ENCODE peak calls at places on chromosomes 13 and 19, in four cellular contexts. One of them, this sample, is unnamed.

GRCh38 chr13:33194820-33195692 is 90.5 kb downstream of the STARD13 start:
- DNase-seq in neural crest cell: no peak
- DNase-seq in stimulated activated CD4-positive, alpha-beta T cell treated with anti-CD3 and anti-CD28 coated beads, Interleukin-4, amount 100 ng/mL, for 48 hours: no peak
- DNase-seq in cerebellum: no peak
- DNase-seq in this sample: no peak

GRCh38 chr13:42985312-42986175 is 6.5 kb downstream of the EPSTI1 start:
- DNase-seq in cerebellum: no peak
- DNase-seq in neural crest cell: no peak
- DNase-seq in stimulated activated CD4-positive, alpha-beta T cell treated with anti-CD3 and anti-CD28 coated beads, Interleukin-4, amount 100 ng/mL, for 48 hours: no peak
- DNase-seq in this sample: no peak

GRCh38 chr13:46109451-46109850 is 4.6 kb upstream of the CPB2 start:
- DNase-seq in cerebellum: no peak
- DNase-seq in neural crest cell: peak; percentile 25
- DNase-seq in stimulated activated CD4-positive, alpha-beta T cell treated with anti-CD3 and anti-CD28 coated beads, Interleukin-4, amount 100 ng/mL, for 48 hours: no peak
- DNase-seq in this sample: no peak

GRCh38 chr19:45952691-45953505 is 20.8 kb downstream of the NOVA2 start:
- DNase-seq in neural crest cell: peak; percentile 66
- DNase-seq in stimulated activated CD4-positive, alpha-beta T cell treated with anti-CD3 and anti-CD28 coated beads, Interleukin-4, amount 100 ng/mL, for 48 hours: peak; percentile 42
- DNase-seq in cerebellum: no peak
- DNase-seq in this sample: peak; percentile 16

GRCh38 chr19:35266149-35266903 is 2.4 kb upstream of the USF2 start:
- DNase-seq in cerebellum: no peak
- DNase-seq in neural crest cell: no peak
- DNase-seq in stimulated activated CD4-positive, alpha-beta T cell treated with anti-CD3 and anti-CD28 coated beads, Interleukin-4, amount 100 ng/mL, for 48 hours: no peak
- DNase-seq in this sample: no peak

GRCh38 chr13:33348366-33348765 is 62.8 kb upstream of the STARD13 start:
- DNase-seq in stimulated activated CD4-positive, alpha-beta T cell treated with anti-CD3 and anti-CD28 coated beads, Interleukin-4, amount 100 ng/mL, for 48 hours: no peak
- DNase-seq in neural crest cell: no peak
- DNase-seq in cerebellum: no peak
- DNase-seq in this sample: no peak

GRCh38 chr13:23889598-23890224 is 511 bp upstream of the MIPEP start:
- DNase-seq in stimulated activated CD4-positive, alpha-beta T cell treated with anti-CD3 and anti-CD28 coated beads, Interleukin-4, amount 100 ng/mL, for 48 hours: no peak
- DNase-seq in neural crest cell: no peak
- DNase-seq in cerebellum: peak; percentile 7
- DNase-seq in this sample: no peak

GRCh38 chr19:44590245-44591059 is 22.9 kb upstream of the IGSF23 start:
- DNase-seq in neural crest cell: no peak
- DNase-seq in stimulated activated CD4-positive, alpha-beta T cell treated with anti-CD3 and anti-CD28 coated beads, Interleukin-4, amount 100 ng/mL, for 48 hours: no peak
- DNase-seq in cerebellum: no peak
- DNase-seq in this sample: no peak

GRCh38 chr13:67366533-67366932 is 136.4 kb upstream of the PCDH9 start:
- DNase-seq in cerebellum: no peak
- DNase-seq in neural crest cell: no peak
- DNase-seq in stimulated activated CD4-positive, alpha-beta T cell treated with anti-CD3 and anti-CD28 coated beads, Interleukin-4, amount 100 ng/mL, for 48 hours: no peak
- DNase-seq in this sample: no peak

GRCh38 chr19:58543826-58544590 is at the start of gene TRIM28:
- DNase-seq in stimulated activated CD4-positive, alpha-beta T cell treated with anti-CD3 and anti-CD28 coated beads, Interleukin-4, amount 100 ng/mL, for 48 hours: peak; percentile 100
- DNase-seq in cerebellum: peak; percentile 99
- DNase-seq in neural crest cell: peak; percentile 99
- DNase-seq in this sample: no peak

GRCh38 chr13:38905081-38905480 is 85.5 kb downstream of the STOML3 start:
- DNase-seq in stimulated activated CD4-positive, alpha-beta T cell treated with anti-CD3 and anti-CD28 coated beads, Interleukin-4, amount 100 ng/mL, for 48 hours: no peak
- DNase-seq in cerebellum: no peak
- DNase-seq in neural crest cell: no peak
- DNase-seq in this sample: no peak

GRCh38 chr13:98171806-98172569 is 5.1 kb downstream of the RNF113B start:
- DNase-seq in stimulated activated CD4-positive, alpha-beta T cell treated with anti-CD3 and anti-CD28 coated beads, Interleukin-4, amount 100 ng/mL, for 48 hours: no peak
- DNase-seq in cerebellum: peak; percentile 67
- DNase-seq in neural crest cell: no peak
- DNase-seq in this sample: no peak

GRCh38 chr19:45499196-45500180 is 1.2 kb downstream of the PPM1N start:
- DNase-seq in cerebellum: no peak
- DNase-seq in neural crest cell: peak; percentile 23
- DNase-seq in stimulated activated CD4-positive, alpha-beta T cell treated with anti-CD3 and anti-CD28 coated beads, Interleukin-4, amount 100 ng/mL, for 48 hours: peak; percentile 70
- DNase-seq in this sample: peak; percentile 28

GRCh38 chr19:46713781-46714522 is 3.0 kb downstream of the PRKD2 start:
- DNase-seq in neural crest cell: peak; percentile 50
- DNase-seq in stimulated activated CD4-positive, alpha-beta T cell treated with anti-CD3 and anti-CD28 coated beads, Interleukin-4, amount 100 ng/mL, for 48 hours: peak; percentile 63
- DNase-seq in cerebellum: no peak
- DNase-seq in this sample: peak; percentile 44